ENCODE peak calls at places on chromosomes 12 and 14, in six cellular contexts. Z is tibial nerve, L is uterus, A is stomach, V is GM12892, Y is prostate gland. P is an unnamed sample.
A peak's percentile ranks its signal among the peaks of the same experiment; 100 is the strongest.

GRCh38 chr12:127881371-127882140 is 385.4 kb upstream of the TMEM132C start:
- DNase-seq in Y (no peak), A (no peak), V (no peak), L (no peak), Z (no peak), P (no peak)

GRCh38 chr12:104656383-104656782 is 199.6 kb downstream of the CHST11 start:
- DNase-seq in V (no peak), A (no peak), L (no peak), Y (no peak), Z (no peak), P (no peak)

GRCh38 chr14:101888182-101888581 is 76.2 kb upstream of the DYNC1H1 start:
- DNase-seq in A (no peak), V (no peak), L (no peak), Z (no peak), Y (no peak), P (no peak)

GRCh38 chr14:20278414-20278813 is 27.3 kb downstream of the TTC5 start:
- DNase-seq in Y (no peak), L (no peak), V (no peak), Z (peak; percentile 16), A (no peak), P (peak; percentile 39)

GRCh38 chr14:85415015-85415712 is 114.8 kb upstream of the FLRT2 start:
- DNase-seq in V (no peak), Z (peak; percentile 18), A (no peak), L (peak; percentile 47), Y (peak; percentile 85), P (peak; percentile 89)

GRCh38 chr14:105059035-105059916 is 6.0 kb downstream of the GPR132 start:
- DNase-seq in L (no peak), Z (no peak), V (no peak), A (no peak), Y (no peak), P (no peak)

GRCh38 chr12:52058631-52059324 is 7.5 kb downstream of the NR4A1 start:
- DNase-seq in Y (peak; percentile 53), Z (no peak), L (peak; percentile 30), V (no peak), A (no peak), P (no peak)

GRCh38 chr14:53180272-53181221 is 27.4 kb upstream of the DDHD1 start:
- DNase-seq in L (no peak), Y (no peak), A (no peak), V (no peak), Z (no peak), P (no peak)

GRCh38 chr14:67926821-67927220 is 107.2 kb downstream of the RAD51B start:
- DNase-seq in A (no peak), L (no peak), V (no peak), Z (no peak), Y (no peak), P (no peak)

GRCh38 chr12:3641428-3641883 is 111.5 kb downstream of the CRACR2A start:
- DNase-seq in Z (peak; percentile 52), Y (no peak), V (no peak), A (no peak), L (no peak), P (no peak)

GRCh38 chr12:27705263-27705662 is 5.4 kb upstream of the MRPS35 start:
- DNase-seq in A (no peak), L (no peak), Y (no peak), V (no peak), Z (no peak), P (no peak)

GRCh38 chr12:122584177-122584576 is 57.1 kb downstream of the KNTC1 start:
- DNase-seq in L (no peak), A (no peak), Y (no peak), Z (no peak), V (no peak), P (no peak)

GRCh38 chr14:77051101-77051500 is 22.6 kb upstream of the IRF2BPL start:
- DNase-seq in V (no peak), Y (peak; percentile 35), L (no peak), Z (no peak), A (peak; percentile 60), P (peak; percentile 91)

GRCh38 chr12:16520328-16520727 is 85.6 kb downstream of the LMO3 start:
- DNase-seq in V (no peak), Z (no peak), L (no peak), A (no peak), Y (no peak), P (no peak)

GRCh38 chr14:48665077-48665784 is 920.9 kb downstream of the RPS29 start:
- DNase-seq in A (no peak), V (no peak), Z (no peak), Y (no peak), L (no peak), P (no peak)

GRCh38 chr12:56222531-56222895 is 791 bp upstream of the RNF41 start:
- DNase-seq in L (no peak), Z (no peak), V (no peak), A (no peak), Y (no peak), P (no peak)

GRCh38 chr14:35285991-35286564 is 6.1 kb upstream of the PSMA6 start:
- DNase-seq in L (no peak), Y (no peak), V (no peak), Z (no peak), A (no peak), P (no peak)
- TF ChIP-seq POLR2A in L (no peak), Y (no peak), V (no peak), Z (no peak), A (no peak), P (no peak)

GRCh38 chr12:120115692-120116442 is 686 bp downstream of the RAB35 start:
- DNase-seq in V (peak; percentile 50), Z (no peak), Y (no peak), L (no peak), A (no peak), P (peak; percentile 38)

GRCh38 chr12:120117961-120118709 is 1.6 kb upstream of the RAB35 start:
- DNase-seq in Z (no peak), L (no peak), Y (no peak), V (no peak), A (no peak), P (no peak)

GRCh38 chr12:120116443-120116791 is at the start of gene RAB35:
- DNase-seq in A (no peak), Y (no peak), V (no peak), L (no peak), Z (no peak), P (no peak)

GRCh38 chr12:120118710-120119097 is 2.2 kb upstream of the RAB35 start:
- DNase-seq in L (no peak), Y (no peak), V (no peak), A (no peak), Z (no peak), P (no peak)

DNA sequence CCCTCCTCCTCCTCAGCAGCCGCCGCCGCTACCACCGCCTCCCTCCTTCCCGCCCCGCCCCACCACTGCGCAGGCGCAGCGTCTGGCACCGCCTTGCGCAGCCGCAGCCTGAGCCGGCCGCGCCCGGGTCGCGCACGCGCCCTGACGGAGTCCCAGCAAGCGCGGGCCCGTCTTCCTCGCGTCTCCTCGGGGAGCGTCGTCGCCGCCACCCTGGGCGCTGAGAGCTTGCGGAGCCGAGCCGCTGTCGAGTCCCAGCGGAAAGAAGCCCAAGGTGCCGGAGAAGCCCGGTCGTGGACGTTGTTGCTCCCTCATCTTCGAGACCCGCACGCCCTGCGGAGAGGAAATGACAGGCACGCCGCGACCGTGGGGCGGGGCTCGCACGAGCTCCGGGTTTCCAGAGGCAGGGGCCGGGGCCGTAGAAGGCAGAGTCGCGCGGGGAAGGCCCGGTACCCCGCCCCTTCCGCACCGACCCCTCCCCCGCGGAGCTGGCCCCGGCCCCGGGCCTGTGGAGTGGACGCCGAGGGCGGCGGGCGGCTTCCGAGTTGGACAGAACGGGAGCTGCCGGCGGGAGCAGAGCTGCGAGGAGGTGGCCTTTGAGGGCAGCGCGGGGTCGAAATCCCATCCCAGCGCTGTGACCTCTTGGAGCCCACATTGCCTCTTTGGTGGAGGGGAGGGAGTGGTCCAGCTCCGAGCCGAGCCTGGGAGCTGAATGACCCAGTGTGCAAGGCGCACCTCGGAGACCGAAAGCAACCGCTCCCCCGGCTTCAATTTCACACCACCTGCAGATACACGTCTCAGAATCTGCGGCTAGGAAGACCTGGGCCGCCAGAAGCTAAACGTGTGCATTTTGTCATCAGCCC is 469 bp upstream of the RAB35 start:
- DNase-seq in V (peak; percentile 92), Y (peak; percentile 93), A (peak; percentile 95), L (peak; percentile 96), Z (peak; percentile 86), P (peak; percentile 94)
- TF ChIP-seq POLR2A in V (peak; percentile 83), Y (peak; percentile 87), A (peak; percentile 21), L (peak; percentile 90), Z (peak; percentile 70), P (peak; percentile 48)

DNA sequence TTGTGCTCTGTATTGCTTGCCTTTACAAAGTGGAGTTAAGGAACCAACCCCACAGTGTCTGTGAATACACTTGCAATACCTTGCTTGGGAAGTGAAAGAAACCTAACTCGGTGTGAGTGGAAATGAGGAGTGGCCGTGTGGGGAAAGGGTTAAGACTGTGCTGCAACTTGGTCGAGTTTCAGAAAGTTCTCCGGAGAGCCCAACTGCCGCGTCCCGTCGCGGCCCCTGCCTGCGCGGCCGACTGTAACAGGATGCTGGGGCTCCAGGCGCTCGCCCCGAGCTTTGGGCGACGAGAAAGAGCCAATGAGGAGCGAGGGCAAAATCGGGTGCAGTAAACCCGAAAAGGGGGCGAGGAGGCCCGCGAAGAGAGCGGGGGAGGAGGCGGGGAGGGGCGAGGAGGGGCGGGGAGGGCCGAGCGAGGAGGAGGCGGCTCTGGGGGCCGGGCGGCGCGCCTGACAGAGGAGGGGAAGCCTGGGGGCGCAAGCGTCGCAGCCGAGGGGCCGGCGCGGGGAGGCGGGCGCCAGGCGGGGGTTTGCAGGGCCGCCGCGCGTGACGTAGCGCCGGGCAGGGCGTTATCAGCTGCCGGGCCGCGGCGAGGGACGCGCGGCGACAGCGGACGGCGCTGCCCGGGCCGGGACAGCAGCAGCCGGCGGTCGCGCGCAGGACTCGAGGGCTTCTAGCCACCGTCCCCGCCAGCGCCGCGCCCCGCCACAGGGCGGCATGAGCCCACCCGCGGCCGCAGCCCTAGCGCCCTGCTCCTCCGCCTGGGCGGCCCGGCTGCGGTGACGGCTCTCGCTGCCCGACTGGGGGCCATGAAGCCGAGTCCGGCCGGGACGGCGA is at the start of gene DACT1:
- DNase-seq in A (peak; percentile 44), L (peak; percentile 79), Z (no peak), V (peak; percentile 31), Y (peak; percentile 45), P (peak; percentile 70)
- TF ChIP-seq POLR2A in A (no peak), L (peak; percentile 74), Z (peak; percentile 16), V (peak; percentile 26), Y (no peak), P (no peak)

GRCh38 chr12:132471858-132472255 is 18.1 kb upstream of the FBRSL1 start:
- DNase-seq in Z (no peak), V (no peak), L (no peak), A (no peak), Y (no peak), P (no peak)

GRCh38 chr12:132472386-132472785 is 17.6 kb upstream of the FBRSL1 start:
- DNase-seq in L (no peak), V (no peak), Y (no peak), A (no peak), Z (no peak), P (no peak)

GRCh38 chr12:132470417-132470816 is 19.5 kb upstream of the FBRSL1 start:
- DNase-seq in A (no peak), V (no peak), Y (no peak), Z (no peak), L (no peak), P (no peak)

GRCh38 chr12:132469423-132469822 is 20.5 kb upstream of the FBRSL1 start:
- DNase-seq in A (no peak), L (no peak), Z (no peak), V (no peak), Y (no peak), P (no peak)

GRCh38 chr12:132471011-132471857 is 18.7 kb upstream of the FBRSL1 start:
- DNase-seq in L (no peak), Y (no peak), Z (no peak), V (no peak), A (peak; percentile 59), P (no peak)
- TF ChIP-seq POLR2A in L (no peak), Y (no peak), Z (no peak), V (no peak), A (no peak), P (no peak)

GRCh38 chr14:70416717-70417349 is at the start of gene SYNJ2BP:
- DNase-seq in A (peak; percentile 90), L (peak; percentile 66), V (peak; percentile 21), Z (peak; percentile 15), Y (peak; percentile 79), P (peak; percentile 91)
- TF ChIP-seq POLR2A in A (no peak), L (no peak), V (peak; percentile 34), Z (no peak), Y (no peak), P (no peak)

P was measured in testis.